ENCODE peak calls at places on chromosomes 5 and 9, in four cellular contexts. One of them, this sample, is unnamed.

GRCh38 chr9:78930281-78930680 is 633.4 kb downstream of the PSAT1 start:
- DNase-seq in RWPE1: no peak
- DNase-seq in CD4-positive, alpha-beta T cell: no peak
- DNase-seq in mammary epithelial cell: no peak
- DNase-seq in this sample: no peak

GRCh38 chr9:1879501-1879900 is 135.6 kb upstream of the SMARCA2 start:
- DNase-seq in CD4-positive, alpha-beta T cell: no peak
- DNase-seq in RWPE1: no peak
- DNase-seq in mammary epithelial cell: no peak
- DNase-seq in this sample: no peak

GRCh38 chr9:123072407-123072995 is 39.0 kb downstream of the GPR21 start:
- DNase-seq in mammary epithelial cell: no peak
- DNase-seq in RWPE1: no peak
- DNase-seq in CD4-positive, alpha-beta T cell: no peak
- DNase-seq in this sample: no peak

GRCh38 chr5:76104027-76104426 is 20.8 kb downstream of the SV2C start:
- DNase-seq in mammary epithelial cell: peak
- DNase-seq in CD4-positive, alpha-beta T cell: no peak
- DNase-seq in RWPE1: peak
- DNase-seq in this sample: no peak

GRCh38 chr5:180291234-180291940 is 496 bp downstream of the MAPK9 start:
- DNase-seq in RWPE1: peak
- DNase-seq in mammary epithelial cell: peak
- DNase-seq in CD4-positive, alpha-beta T cell: no peak
- DNase-seq in this sample: no peak

GRCh38 chr5:142863856-142864255 is 93.7 kb downstream of the ARHGAP26 start:
- DNase-seq in CD4-positive, alpha-beta T cell: no peak
- DNase-seq in RWPE1: no peak
- DNase-seq in mammary epithelial cell: no peak
- DNase-seq in this sample: no peak

GRCh38 chr5:55063220-55063863 is 39.1 kb upstream of the GZMA start:
- DNase-seq in RWPE1: peak
- DNase-seq in mammary epithelial cell: peak
- DNase-seq in CD4-positive, alpha-beta T cell: no peak
- DNase-seq in this sample: no peak

GRCh38 chr5:143217065-143217803 is 186.3 kb downstream of the NR3C1 start:
- DNase-seq in mammary epithelial cell: no peak
- DNase-seq in CD4-positive, alpha-beta T cell: no peak
- DNase-seq in RWPE1: peak
- DNase-seq in this sample: no peak

GRCh38 chr9:95181226-95181818 is 136.2 kb downstream of the FANCC start:
- DNase-seq in mammary epithelial cell: no peak
- DNase-seq in RWPE1: no peak
- DNase-seq in CD4-positive, alpha-beta T cell: no peak
- DNase-seq in this sample: no peak

GRCh38 chr9:90433398-90433890 is 209.2 kb downstream of the DIRAS2 start:
- DNase-seq in mammary epithelial cell: peak
- DNase-seq in RWPE1: peak
- DNase-seq in CD4-positive, alpha-beta T cell: no peak
- DNase-seq in this sample: no peak

GRCh38 chr5:141513627-141514329 is 24.9 kb downstream of the PCDHGC5 start:
- DNase-seq in mammary epithelial cell: peak
- DNase-seq in RWPE1: peak
- DNase-seq in CD4-positive, alpha-beta T cell: peak
- DNase-seq in this sample: no peak

GRCh38 chr9:137048655-137049543 is 2.9 kb upstream of the NPDC1 start:
- DNase-seq in mammary epithelial cell: no peak
- DNase-seq in CD4-positive, alpha-beta T cell: no peak
- DNase-seq in RWPE1: no peak
- DNase-seq in this sample: no peak

GRCh38 chr5:28473531-28474107 is 1435.2 kb upstream of the CDH9 start:
- DNase-seq in mammary epithelial cell: peak
- DNase-seq in RWPE1: peak
- DNase-seq in CD4-positive, alpha-beta T cell: no peak
- DNase-seq in this sample: no peak

GRCh38 chr5:172429201-172429940 is 25.0 kb downstream of the SH3PXD2B start:
- DNase-seq in CD4-positive, alpha-beta T cell: no peak
- DNase-seq in RWPE1: no peak
- DNase-seq in mammary epithelial cell: no peak
- DNase-seq in this sample: no peak

GRCh38 chr9:121325387-121325786 is 44.7 kb downstream of the STOM start:
- DNase-seq in mammary epithelial cell: no peak
- DNase-seq in CD4-positive, alpha-beta T cell: no peak
- DNase-seq in RWPE1: no peak
- DNase-seq in this sample: no peak

GRCh38 chr5:83401122-83401620 is 70.4 kb upstream of the VCAN start:
- DNase-seq in mammary epithelial cell: no peak
- DNase-seq in CD4-positive, alpha-beta T cell: no peak
- DNase-seq in RWPE1: no peak
- DNase-seq in this sample: no peak

GRCh38 chr5:55682071-55682470 is 30.1 kb downstream of the SLC38A9 start:
- DNase-seq in RWPE1: no peak
- DNase-seq in CD4-positive, alpha-beta T cell: no peak
- DNase-seq in mammary epithelial cell: no peak
- DNase-seq in this sample: no peak

GRCh38 chr9:33619666-33620404 is 95.8 kb downstream of the ANKRD18B start:
- DNase-seq in RWPE1: peak
- DNase-seq in CD4-positive, alpha-beta T cell: no peak
- DNase-seq in mammary epithelial cell: peak
- DNase-seq in this sample: no peak

GRCh38 chr5:57041570-57041969 is 89.6 kb upstream of the MIER3 start:
- DNase-seq in CD4-positive, alpha-beta T cell: no peak
- DNase-seq in RWPE1: no peak
- DNase-seq in mammary epithelial cell: no peak
- DNase-seq in this sample: no peak

GRCh38 chr9:75111019-75111622 is 22.8 kb downstream of the OSTF1 start:
- DNase-seq in RWPE1: peak
- DNase-seq in mammary epithelial cell: peak
- DNase-seq in CD4-positive, alpha-beta T cell: no peak
- DNase-seq in this sample: no peak

GRCh38 chr9:17906841-17907779 is 328.2 kb downstream of the SH3GL2 start:
- DNase-seq in mammary epithelial cell: no peak
- DNase-seq in RWPE1: no peak
- DNase-seq in CD4-positive, alpha-beta T cell: no peak
- DNase-seq in this sample: no peak

GRCh38 chr5:150298701-150299451 is 3.8 kb downstream of the ARSI start:
- DNase-seq in mammary epithelial cell: peak
- DNase-seq in RWPE1: peak
- DNase-seq in CD4-positive, alpha-beta T cell: no peak
- DNase-seq in this sample: peak

DNA sequence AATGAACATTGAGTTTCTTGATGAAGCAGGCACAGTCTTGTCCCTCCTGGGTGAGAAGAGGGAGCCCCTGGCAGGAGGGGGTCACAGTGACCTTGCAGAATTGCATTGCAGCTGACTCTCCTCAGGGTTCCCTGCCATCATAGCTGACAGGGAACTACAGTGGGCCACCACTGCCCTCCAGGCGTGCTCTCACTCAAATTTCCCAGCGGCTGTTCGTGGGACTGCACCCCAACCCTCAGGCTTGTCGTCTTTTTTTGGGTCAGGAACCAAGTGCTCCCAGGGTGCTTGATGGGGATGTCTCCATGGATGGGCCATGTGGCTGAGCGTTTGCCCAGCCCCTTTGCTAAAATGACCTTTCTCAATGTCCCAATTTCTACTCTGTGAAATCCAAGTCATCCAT is 215.8 kb downstream of the MELK start:
- DNase-seq in CD4-positive, alpha-beta T cell: no peak
- DNase-seq in RWPE1: no peak
- DNase-seq in mammary epithelial cell: no peak
- DNase-seq in this sample: no peak
- TF ChIP-seq CTCF in CD4-positive, alpha-beta T cell: peak
- TF ChIP-seq CTCF in RWPE1: peak
- TF ChIP-seq CTCF in mammary epithelial cell: peak
- TF ChIP-seq CTCF in this sample: no peak

GRCh38 chr9:37329576-37329975 is 92.9 kb upstream of the GRHPR start:
- DNase-seq in RWPE1: peak
- DNase-seq in CD4-positive, alpha-beta T cell: no peak
- DNase-seq in mammary epithelial cell: peak
- DNase-seq in this sample: no peak
- TF ChIP-seq CTCF in RWPE1: peak
- TF ChIP-seq CTCF in CD4-positive, alpha-beta T cell: no peak
- TF ChIP-seq CTCF in mammary epithelial cell: peak
- TF ChIP-seq CTCF in this sample: peak

GRCh38 chr9:98859941-98860340 is 52.5 kb downstream of the GALNT12 start:
- DNase-seq in mammary epithelial cell: no peak
- DNase-seq in RWPE1: no peak
- DNase-seq in CD4-positive, alpha-beta T cell: no peak
- DNase-seq in this sample: no peak

GRCh38 chr9:98861881-98862501 is 54.5 kb downstream of the GALNT12 start:
- DNase-seq in mammary epithelial cell: peak
- DNase-seq in CD4-positive, alpha-beta T cell: no peak
- DNase-seq in RWPE1: peak
- DNase-seq in this sample: no peak

GRCh38 chr9:98864257-98865180 is 57.0 kb downstream of the GALNT12 start:
- DNase-seq in mammary epithelial cell: no peak
- DNase-seq in CD4-positive, alpha-beta T cell: no peak
- DNase-seq in RWPE1: no peak
- DNase-seq in this sample: no peak

GRCh38 chr9:98862936-98863335 is 55.5 kb downstream of the GALNT12 start:
- DNase-seq in CD4-positive, alpha-beta T cell: no peak
- DNase-seq in RWPE1: no peak
- DNase-seq in mammary epithelial cell: no peak
- DNase-seq in this sample: no peak

GRCh38 chr9:98860871-98861293 is 53.4 kb downstream of the GALNT12 start:
- DNase-seq in mammary epithelial cell: peak
- DNase-seq in CD4-positive, alpha-beta T cell: no peak
- DNase-seq in RWPE1: peak
- DNase-seq in this sample: no peak
- TF ChIP-seq CTCF in mammary epithelial cell: peak
- TF ChIP-seq CTCF in CD4-positive, alpha-beta T cell: no peak
- TF ChIP-seq CTCF in RWPE1: no peak
- TF ChIP-seq CTCF in this sample: peak

DNA sequence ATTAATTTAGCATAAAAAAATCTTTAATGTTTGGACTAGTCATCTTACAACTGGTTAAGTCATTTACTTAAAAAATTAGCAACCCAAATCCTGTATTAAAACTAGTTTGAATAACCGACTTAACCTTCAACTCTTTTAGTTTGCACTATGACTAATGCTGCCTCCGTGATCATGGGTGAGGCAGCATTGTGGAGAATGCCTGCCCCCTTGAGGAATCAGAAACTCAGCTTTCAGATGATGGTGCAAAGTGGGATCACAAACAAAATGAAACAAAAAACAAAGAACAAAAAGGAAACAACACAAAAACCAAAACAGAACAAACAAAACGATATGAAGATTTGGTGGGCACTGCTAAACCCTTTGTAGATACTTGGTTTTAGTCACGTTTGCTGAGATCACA is 127.0 kb upstream of the PALM2AKAP2 start:
- DNase-seq in CD4-positive, alpha-beta T cell: no peak
- DNase-seq in RWPE1: peak
- DNase-seq in mammary epithelial cell: peak
- DNase-seq in this sample: no peak
- TF ChIP-seq CTCF in CD4-positive, alpha-beta T cell: no peak
- TF ChIP-seq CTCF in RWPE1: peak
- TF ChIP-seq CTCF in mammary epithelial cell: peak
- TF ChIP-seq CTCF in this sample: peak

GRCh38 chr9:4548796-4549725 is 58.8 kb downstream of the SLC1A1 start:
- DNase-seq in RWPE1: no peak
- DNase-seq in CD4-positive, alpha-beta T cell: no peak
- DNase-seq in mammary epithelial cell: no peak
- DNase-seq in this sample: no peak
- TF ChIP-seq CTCF in RWPE1: no peak
- TF ChIP-seq CTCF in CD4-positive, alpha-beta T cell: no peak
- TF ChIP-seq CTCF in mammary epithelial cell: peak
- TF ChIP-seq CTCF in this sample: peak